ENCODE peak calls at places on chromosomes 2 and 18, in six cellular contexts. One of them, this sample, is unnamed.

GRCh38 chr2:140597836-140598235 is 1533.0 kb downstream of the LRP1B start:
- DNase-seq in Caco-2: no peak
- DNase-seq in astrocyte of the spinal cord: no peak
- DNase-seq in heart left ventricle: no peak
- DNase-seq in thoracic aorta: no peak
- DNase-seq in lower lobe of right lung: no peak
- DNase-seq in this sample: no peak

GRCh38 chr18:62384610-62385097 is 59.5 kb downstream of the TNFRSF11A start:
- DNase-seq in Caco-2: no peak
- DNase-seq in astrocyte of the spinal cord: peak; percentile 4
- DNase-seq in heart left ventricle: no peak
- DNase-seq in thoracic aorta: no peak
- DNase-seq in lower lobe of right lung: no peak
- DNase-seq in this sample: no peak

GRCh38 chr2:25570161-25570840 is 103.1 kb downstream of the DTNB start:
- DNase-seq in Caco-2: no peak
- DNase-seq in astrocyte of the spinal cord: no peak
- DNase-seq in heart left ventricle: no peak
- DNase-seq in thoracic aorta: no peak
- DNase-seq in lower lobe of right lung: no peak
- DNase-seq in this sample: no peak

GRCh38 chr2:130288467-130289403 is 54.0 kb upstream of the IMP4 start:
- DNase-seq in Caco-2: peak; percentile 13
- DNase-seq in astrocyte of the spinal cord: no peak
- DNase-seq in heart left ventricle: no peak
- DNase-seq in thoracic aorta: no peak
- DNase-seq in lower lobe of right lung: no peak
- DNase-seq in this sample: no peak

GRCh38 chr2:1024981-1025380 is 74.3 kb downstream of the SNTG2 start:
- DNase-seq in Caco-2: no peak
- DNase-seq in astrocyte of the spinal cord: peak; percentile 54
- DNase-seq in heart left ventricle: no peak
- DNase-seq in thoracic aorta: no peak
- DNase-seq in lower lobe of right lung: no peak
- DNase-seq in this sample: no peak

GRCh38 chr2:98448441-98449145 is 3.9 kb downstream of the INPP4A start:
- DNase-seq in Caco-2: no peak
- DNase-seq in astrocyte of the spinal cord: no peak
- DNase-seq in heart left ventricle: no peak
- DNase-seq in thoracic aorta: no peak
- DNase-seq in lower lobe of right lung: no peak
- DNase-seq in this sample: no peak

GRCh38 chr2:38748857-38749804 is 2.0 kb downstream of the SRSF7 start:
- DNase-seq in Caco-2: no peak
- DNase-seq in astrocyte of the spinal cord: no peak
- DNase-seq in heart left ventricle: no peak
- DNase-seq in thoracic aorta: no peak
- DNase-seq in lower lobe of right lung: no peak
- DNase-seq in this sample: no peak

GRCh38 chr2:64243081-64244048 is 99.1 kb upstream of the PELI1 start:
- DNase-seq in Caco-2: peak; percentile 25
- DNase-seq in astrocyte of the spinal cord: no peak
- DNase-seq in heart left ventricle: no peak
- DNase-seq in thoracic aorta: no peak
- DNase-seq in lower lobe of right lung: no peak
- DNase-seq in this sample: no peak

GRCh38 chr18:23650963-23651927 is 11.5 kb downstream of the ANKRD29 start:
- DNase-seq in Caco-2: peak; percentile 45
- DNase-seq in astrocyte of the spinal cord: peak; percentile 71
- DNase-seq in heart left ventricle: no peak
- DNase-seq in thoracic aorta: no peak
- DNase-seq in lower lobe of right lung: no peak
- DNase-seq in this sample: peak; percentile 66

GRCh38 chr18:9653390-9653789 is 39.0 kb upstream of the PPP4R1 start:
- DNase-seq in Caco-2: no peak
- DNase-seq in astrocyte of the spinal cord: peak; percentile 26
- DNase-seq in heart left ventricle: peak; percentile 44
- DNase-seq in thoracic aorta: peak; percentile 43
- DNase-seq in lower lobe of right lung: no peak
- DNase-seq in this sample: no peak

GRCh38 chr2:161136696-161137324 is 23.4 kb upstream of the TANK start:
- DNase-seq in Caco-2: no peak
- DNase-seq in astrocyte of the spinal cord: peak; percentile 12
- DNase-seq in heart left ventricle: no peak
- DNase-seq in thoracic aorta: no peak
- DNase-seq in lower lobe of right lung: no peak
- DNase-seq in this sample: no peak

GRCh38 chr18:50780144-50780543 is 39.7 kb downstream of the MRO start:
- DNase-seq in Caco-2: no peak
- DNase-seq in astrocyte of the spinal cord: no peak
- DNase-seq in heart left ventricle: no peak
- DNase-seq in thoracic aorta: no peak
- DNase-seq in lower lobe of right lung: no peak
- DNase-seq in this sample: no peak

GRCh38 chr2:78999410-78999809 is 26.1 kb upstream of the REG3G start:
- DNase-seq in Caco-2: no peak
- DNase-seq in astrocyte of the spinal cord: no peak
- DNase-seq in heart left ventricle: no peak
- DNase-seq in thoracic aorta: no peak
- DNase-seq in lower lobe of right lung: no peak
- DNase-seq in this sample: no peak

GRCh38 chr18:8659609-8660242 is 45.6 kb upstream of the MTCL1 start:
- DNase-seq in Caco-2: no peak
- DNase-seq in astrocyte of the spinal cord: no peak
- DNase-seq in heart left ventricle: no peak
- DNase-seq in thoracic aorta: no peak
- DNase-seq in lower lobe of right lung: no peak
- DNase-seq in this sample: no peak

GRCh38 chr2:213284105-213285090 is at the start of gene SPAG16:
- DNase-seq in Caco-2: peak; percentile 99
- DNase-seq in astrocyte of the spinal cord: peak; percentile 98
- DNase-seq in heart left ventricle: peak; percentile 97
- DNase-seq in thoracic aorta: peak; percentile 88
- DNase-seq in lower lobe of right lung: peak; percentile 95
- DNase-seq in this sample: peak; percentile 91

GRCh38 chr18:40698129-40698528 is 1256.9 kb upstream of the PIK3C3 start:
- DNase-seq in Caco-2: no peak
- DNase-seq in astrocyte of the spinal cord: no peak
- DNase-seq in heart left ventricle: no peak
- DNase-seq in thoracic aorta: no peak
- DNase-seq in lower lobe of right lung: no peak
- DNase-seq in this sample: no peak

GRCh38 chr2:106304612-106305184 is 110.6 kb upstream of the UXS1 start:
- DNase-seq in Caco-2: no peak
- DNase-seq in astrocyte of the spinal cord: no peak
- DNase-seq in heart left ventricle: no peak
- DNase-seq in thoracic aorta: no peak
- DNase-seq in lower lobe of right lung: no peak
- DNase-seq in this sample: no peak

GRCh38 chr2:142044168-142044567 is 86.6 kb downstream of the LRP1B start:
- DNase-seq in Caco-2: no peak
- DNase-seq in astrocyte of the spinal cord: peak; percentile 15
- DNase-seq in heart left ventricle: no peak
- DNase-seq in thoracic aorta: no peak
- DNase-seq in lower lobe of right lung: no peak
- DNase-seq in this sample: no peak

GRCh38 chr2:98533547-98533946 is 74.8 kb downstream of the COA5 start:
- DNase-seq in Caco-2: no peak
- DNase-seq in astrocyte of the spinal cord: no peak
- DNase-seq in heart left ventricle: no peak
- DNase-seq in thoracic aorta: no peak
- DNase-seq in lower lobe of right lung: no peak
- DNase-seq in this sample: no peak

GRCh38 chr2:147082850-147083522 is 761.8 kb upstream of the ACVR2A start:
- DNase-seq in Caco-2: peak; percentile 80
- DNase-seq in astrocyte of the spinal cord: peak; percentile 76
- DNase-seq in heart left ventricle: no peak
- DNase-seq in thoracic aorta: no peak
- DNase-seq in lower lobe of right lung: no peak
- DNase-seq in this sample: peak; percentile 85

GRCh38 chr2:103784271-103784670 is 1022.4 kb downstream of the TMEM182 start:
- DNase-seq in Caco-2: no peak
- DNase-seq in astrocyte of the spinal cord: no peak
- DNase-seq in heart left ventricle: no peak
- DNase-seq in thoracic aorta: no peak
- DNase-seq in lower lobe of right lung: no peak
- DNase-seq in this sample: no peak

GRCh38 chr2:238513346-238513745 is 86.6 kb downstream of the ASB1 start:
- DNase-seq in Caco-2: peak; percentile 24
- DNase-seq in astrocyte of the spinal cord: peak; percentile 37
- DNase-seq in heart left ventricle: no peak
- DNase-seq in thoracic aorta: no peak
- DNase-seq in lower lobe of right lung: peak; percentile 66
- DNase-seq in this sample: no peak

GRCh38 chr2:39593439-39594393 is 72.0 kb upstream of the TMEM178A start:
- DNase-seq in Caco-2: peak; percentile 65
- DNase-seq in astrocyte of the spinal cord: peak; percentile 83
- DNase-seq in heart left ventricle: peak; percentile 57
- DNase-seq in thoracic aorta: peak; percentile 4
- DNase-seq in lower lobe of right lung: no peak
- DNase-seq in this sample: peak; percentile 82

GRCh38 chr2:128069769-128070168 is 21.2 kb upstream of the UGGT1 start:
- DNase-seq in Caco-2: no peak
- DNase-seq in astrocyte of the spinal cord: peak; percentile 10
- DNase-seq in heart left ventricle: no peak
- DNase-seq in thoracic aorta: no peak
- DNase-seq in lower lobe of right lung: no peak
- DNase-seq in this sample: no peak

GRCh38 chr2:195651041-195651440 is 6.0 kb upstream of the SLC39A10 start:
- DNase-seq in Caco-2: no peak
- DNase-seq in astrocyte of the spinal cord: no peak
- DNase-seq in heart left ventricle: no peak
- DNase-seq in thoracic aorta: no peak
- DNase-seq in lower lobe of right lung: no peak
- DNase-seq in this sample: no peak

GRCh38 chr2:165691615-165692014 is 102.4 kb downstream of the GALNT3 start:
- DNase-seq in Caco-2: no peak
- DNase-seq in astrocyte of the spinal cord: peak; percentile 80
- DNase-seq in heart left ventricle: peak; percentile 58
- DNase-seq in thoracic aorta: no peak
- DNase-seq in lower lobe of right lung: no peak
- DNase-seq in this sample: peak; percentile 73

GRCh38 chr18:49025426-49025766 is 74.6 kb upstream of the SMAD7 start:
- DNase-seq in Caco-2: no peak
- DNase-seq in astrocyte of the spinal cord: no peak
- DNase-seq in heart left ventricle: no peak
- DNase-seq in thoracic aorta: no peak
- DNase-seq in lower lobe of right lung: no peak
- DNase-seq in this sample: no peak

GRCh38 chr2:85799215-85799956 is 45.6 kb downstream of the ATOH8 start:
- DNase-seq in Caco-2: no peak
- DNase-seq in astrocyte of the spinal cord: no peak
- DNase-seq in heart left ventricle: peak; percentile 70
- DNase-seq in thoracic aorta: no peak
- DNase-seq in lower lobe of right lung: no peak
- DNase-seq in this sample: no peak

GRCh38 chr2:143934170-143934912 is 585.6 kb downstream of the ZEB2 start:
- DNase-seq in Caco-2: no peak
- DNase-seq in astrocyte of the spinal cord: no peak
- DNase-seq in heart left ventricle: no peak
- DNase-seq in thoracic aorta: no peak
- DNase-seq in lower lobe of right lung: no peak
- DNase-seq in this sample: no peak
- H3K4me3 ChIP-seq in Caco-2: no peak overlapping the region
- H3K4me3 ChIP-seq in astrocyte of the spinal cord: no peak overlapping the region
- H3K4me3 ChIP-seq in heart left ventricle: no peak overlapping the region
- H3K4me3 ChIP-seq in thoracic aorta: no peak overlapping the region
- H3K4me3 ChIP-seq in lower lobe of right lung: no peak overlapping the region
- H3K4me3 ChIP-seq in this sample: no peak overlapping the region

GRCh38 chr2:65491381-65491903 is 59.0 kb upstream of the SPRED2 start:
- DNase-seq in Caco-2: no peak
- DNase-seq in astrocyte of the spinal cord: peak; percentile 3
- DNase-seq in heart left ventricle: no peak
- DNase-seq in thoracic aorta: no peak
- DNase-seq in lower lobe of right lung: no peak
- DNase-seq in this sample: peak; percentile 18

GRCh38 chr2:65488527-65488926 is 56.1 kb upstream of the SPRED2 start:
- DNase-seq in Caco-2: no peak
- DNase-seq in astrocyte of the spinal cord: no peak
- DNase-seq in heart left ventricle: no peak
- DNase-seq in thoracic aorta: no peak
- DNase-seq in lower lobe of right lung: no peak
- DNase-seq in this sample: no peak

GRCh38 chr2:65489269-65489668 is 56.9 kb upstream of the SPRED2 start:
- DNase-seq in Caco-2: peak; percentile 18
- DNase-seq in astrocyte of the spinal cord: no peak
- DNase-seq in heart left ventricle: no peak
- DNase-seq in thoracic aorta: no peak
- DNase-seq in lower lobe of right lung: no peak
- DNase-seq in this sample: no peak

GRCh38 chr2:65487404-65487803 is 55.0 kb upstream of the SPRED2 start:
- DNase-seq in Caco-2: no peak
- DNase-seq in astrocyte of the spinal cord: no peak
- DNase-seq in heart left ventricle: no peak
- DNase-seq in thoracic aorta: no peak
- DNase-seq in lower lobe of right lung: no peak
- DNase-seq in this sample: no peak

GRCh38 chr2:65490222-65490621 is 57.8 kb upstream of the SPRED2 start:
- DNase-seq in Caco-2: no peak
- DNase-seq in astrocyte of the spinal cord: no peak
- DNase-seq in heart left ventricle: no peak
- DNase-seq in thoracic aorta: no peak
- DNase-seq in lower lobe of right lung: no peak
- DNase-seq in this sample: no peak
- H3K4me3 ChIP-seq in Caco-2: no peak overlapping the region
- H3K4me3 ChIP-seq in astrocyte of the spinal cord: no peak overlapping the region
- H3K4me3 ChIP-seq in heart left ventricle: no peak overlapping the region
- H3K4me3 ChIP-seq in thoracic aorta: no peak overlapping the region
- H3K4me3 ChIP-seq in lower lobe of right lung: no peak overlapping the region
- H3K4me3 ChIP-seq in this sample: no peak overlapping the region

DNA sequence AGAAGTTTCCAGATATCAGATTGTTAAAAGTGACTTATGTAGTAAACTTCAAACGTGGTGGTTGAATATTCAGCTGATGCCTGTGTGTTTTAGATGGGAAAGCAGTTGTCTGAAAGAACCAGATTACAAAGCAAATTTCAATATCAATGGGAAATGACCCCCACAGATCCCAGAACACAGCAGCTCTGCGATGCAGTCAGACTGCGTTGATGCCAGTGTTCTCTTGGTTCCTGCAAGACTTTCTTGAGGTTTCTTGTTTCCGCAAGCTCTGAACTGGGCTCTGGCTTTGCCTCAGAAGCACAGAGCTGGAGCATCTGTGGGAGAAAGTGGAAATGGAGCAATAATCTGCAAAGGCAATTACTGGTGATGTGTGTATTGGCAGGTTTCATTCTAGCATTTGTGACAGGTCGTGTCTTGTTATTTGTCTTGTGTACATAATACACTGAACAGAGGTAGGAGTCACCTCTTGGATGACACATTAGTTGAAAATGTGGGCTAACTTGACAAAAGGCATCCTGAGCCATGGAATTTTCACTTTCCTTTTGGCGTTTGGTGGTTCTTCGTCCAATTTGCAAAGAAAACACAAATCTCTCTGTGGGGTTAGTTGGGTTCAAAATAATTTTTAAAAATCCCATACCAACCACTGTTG is 10.8 kb upstream of the LYPD6B start:
- DNase-seq in Caco-2: peak; percentile 39
- DNase-seq in astrocyte of the spinal cord: no peak
- DNase-seq in heart left ventricle: no peak
- DNase-seq in thoracic aorta: no peak
- DNase-seq in lower lobe of right lung: no peak
- DNase-seq in this sample: no peak
- H3K4me3 ChIP-seq in Caco-2: no peak overlapping the region
- H3K4me3 ChIP-seq in astrocyte of the spinal cord: no peak overlapping the region
- H3K4me3 ChIP-seq in heart left ventricle: no peak overlapping the region
- H3K4me3 ChIP-seq in thoracic aorta: no peak overlapping the region
- H3K4me3 ChIP-seq in lower lobe of right lung: no peak overlapping the region
- H3K4me3 ChIP-seq in this sample: no peak overlapping the region

GRCh38 chr18:55398858-55399257 is 189.1 kb downstream of the TCF4 start:
- DNase-seq in Caco-2: no peak
- DNase-seq in astrocyte of the spinal cord: no peak
- DNase-seq in heart left ventricle: no peak
- DNase-seq in thoracic aorta: no peak
- DNase-seq in lower lobe of right lung: no peak
- DNase-seq in this sample: no peak
- H3K4me3 ChIP-seq in Caco-2: no peak overlapping the region
- H3K4me3 ChIP-seq in astrocyte of the spinal cord: no peak overlapping the region
- H3K4me3 ChIP-seq in heart left ventricle: peak overlapping the region; percentile 32
- H3K4me3 ChIP-seq in thoracic aorta: no peak overlapping the region
- H3K4me3 ChIP-seq in lower lobe of right lung: peak overlapping the region; percentile 9
- H3K4me3 ChIP-seq in this sample: no peak overlapping the region

This sample was measured in astrocyte of the cerebellum.